ENCODE peak calls at places on chromosomes 6 and 20, in six cellular contexts. X is pancreas; A is GM06990; N is tibial artery; P is naive thymus-derived CD4-positive, alpha-beta T cell; M is CD8-positive, alpha-beta T cell. S is an unnamed sample.

GRCh38 chr20:59579404-59580207 is 24.7 kb upstream of the PHACTR3 start:
- DNase-seq in M (no peak), N (no peak), X (no peak), P (no peak), A (no peak), S (no peak)

GRCh38 chr20:39358052-39358451 is 395.9 kb downstream of the DHX35 start:
- DNase-seq in A (peak; percentile 10), M (no peak), N (peak; percentile 55), P (no peak), X (no peak), S (no peak)

GRCh38 chr6:49551866-49552129 is 1.3 kb downstream of the C6orf141 start:
- DNase-seq in A (no peak), P (no peak), N (no peak), M (no peak), X (no peak), S (no peak)

GRCh38 chr6:73951186-73951585 is 255.2 kb downstream of the CD109 start:
- DNase-seq in A (no peak), X (no peak), M (no peak), N (no peak), P (no peak), S (no peak)

GRCh38 chr6:33671381-33672072 is 40.0 kb downstream of the UQCC2 start:
- DNase-seq in P (no peak), X (no peak), N (no peak), M (no peak), A (no peak), S (no peak)

GRCh38 chr20:60123652-60124051 is 165.4 kb downstream of the CDH26 start:
- DNase-seq in A (no peak), M (no peak), X (no peak), N (no peak), P (no peak), S (no peak)

GRCh38 chr6:8939615-8940014 is 504.3 kb upstream of the SLC35B3 start:
- DNase-seq in P (no peak), X (no peak), N (no peak), A (no peak), M (no peak), S (no peak)

GRCh38 chr6:3081965-3082364 is 13.7 kb downstream of the RIPK1 start:
- DNase-seq in M (no peak), A (no peak), X (no peak), N (peak; percentile 48), P (no peak), S (no peak)